ENCODE peak calls at places on chromosomes 6 and 20, in six cellular contexts. M is aorta; H is cardiac muscle cell; P is NCI-H1694; S is psoas muscle; I is stimulated activated CD8-positive, alpha-beta memory T cell treated with anti-CD3 and anti-CD28 coated beads, Interleukin-12 subunit alpha, Interleukin-12 subunit beta, amount 100 ng/mL, for 1 hour. U is an unnamed sample.

GRCh38 chr6:42200035-42200434 is 5.3 kb upstream of the GUCA1B start:
- DNase-seq in M (no peak), S (no peak), I (no peak), P (no peak), H (peak), U (no peak)

GRCh38 chr6:168180548-168181011 is 101.6 kb upstream of the FRMD1 start:
- DNase-seq in M (no peak), H (no peak), S (no peak), P (no peak), I (no peak), U (peak)

GRCh38 chr6:90610671-90611542 is 24.0 kb upstream of the MAP3K7 start:
- DNase-seq in M (peak), I (no peak), P (no peak), H (peak), S (peak), U (no peak)

GRCh38 chr6:117169781-117170281 is 95.5 kb upstream of the VGLL2 start:
- DNase-seq in I (no peak), M (no peak), S (no peak), P (no peak), H (no peak), U (no peak)

GRCh38 chr6:36642913-36643817 is 35.3 kb upstream of the CDKN1A start:
- DNase-seq in S (peak), H (peak), I (no peak), P (no peak), M (peak), U (peak)

GRCh38 chr20:60136640-60137411 is 178.6 kb downstream of the CDH26 start:
- DNase-seq in I (no peak), P (no peak), M (no peak), S (no peak), H (no peak), U (no peak)

GRCh38 chr20:20487811-20488210 is 119.9 kb downstream of the INSM1 start:
- DNase-seq in P (no peak), H (no peak), I (no peak), S (no peak), M (no peak), U (no peak)

GRCh38 chr6:122068291-122068769 is 331.1 kb upstream of the HSF2 start:
- DNase-seq in H (no peak), S (no peak), I (no peak), P (no peak), M (no peak), U (no peak)

GRCh38 chr6:37507690-37508421 is 8.2 kb upstream of the CCDC167 start:
- DNase-seq in P (no peak), M (no peak), H (no peak), S (no peak), I (no peak), U (no peak)

GRCh38 chr6:80642452-80642851 is 536.0 kb downstream of the BCKDHB start:
- DNase-seq in P (no peak), M (no peak), S (no peak), H (no peak), I (no peak), U (no peak)

GRCh38 chr6:12719017-12719416 is 2.5 kb downstream of the PHACTR1 start:
- DNase-seq in P (no peak), M (no peak), S (no peak), H (no peak), I (no peak), U (no peak)

GRCh38 chr20:24362080-24362479 is 107.3 kb upstream of the SYNDIG1 start:
- DNase-seq in P (no peak), I (no peak), S (no peak), M (no peak), H (no peak), U (no peak)

GRCh38 chr6:141026504-141026903 is 1106.2 kb upstream of the GJE1 start:
- DNase-seq in I (no peak), S (no peak), M (no peak), P (no peak), H (no peak), U (no peak)

GRCh38 chr6:37048851-37049734 is 43.6 kb downstream of the FGD2 start:
- DNase-seq in H (peak), I (peak), M (peak), S (peak), P (no peak), U (no peak)

GRCh38 chr6:124203106-124203811 is 399.6 kb downstream of the NKAIN2 start:
- DNase-seq in M (no peak), H (peak), I (no peak), S (no peak), P (no peak), U (no peak)

GRCh38 chr6:10412165-10412947 is 2.5 kb downstream of the TFAP2A start:
- DNase-seq in H (peak), P (peak), S (no peak), M (no peak), I (no peak), U (peak)

GRCh38 chr6:35015476-35015875 is 125.7 kb downstream of the TCP11 start:
- DNase-seq in M (no peak), I (no peak), H (no peak), P (no peak), S (no peak), U (no peak)

GRCh38 chr6:95576621-95577316 is 566 bp upstream of the MANEA start:
- DNase-seq in P (no peak), H (peak), M (no peak), S (no peak), I (no peak), U (no peak)

U was measured in posterior vena cava.